ENCODE peak calls at places on chromosome 18, in seven cellular contexts. H is breast epithelium, F is sigmoid colon, J is uterus, D is HCT116, L is prostate gland, N is A549. O is an unnamed sample.

GRCh38 chr18:6781846-6782245 is 52.3 kb downstream of the ARHGAP28 start:
- DNase-seq in H (no peak), D (no peak), L (no peak), N (no peak), J (peak), F (no peak), O (no peak)

GRCh38 chr18:26736301-26736700 is 129.2 kb downstream of the AQP4 start:
- DNase-seq in F (no peak), H (no peak), J (no peak), L (no peak), D (no peak), N (no peak), O (no peak)

GRCh38 chr18:62868645-62869044 is 153.3 kb downstream of the PHLPP1 start:
- DNase-seq in N (no peak), H (no peak), D (no peak), L (no peak), F (no peak), J (no peak), O (no peak)

GRCh38 chr18:63850010-63850409 is 37.5 kb upstream of the SERPINB2 start:
- DNase-seq in J (no peak), F (no peak), H (no peak), D (peak), L (peak), N (peak), O (no peak)

GRCh38 chr18:62942578-62942977 is 227.2 kb downstream of the PHLPP1 start:
- DNase-seq in L (no peak), H (no peak), F (no peak), D (no peak), N (no peak), J (no peak), O (no peak)

GRCh38 chr18:64710105-64710861 is 561.4 kb upstream of the LINC00305 start:
- DNase-seq in H (no peak), F (no peak), L (no peak), D (no peak), N (no peak), J (no peak), O (no peak)

GRCh38 chr18:68472701-68473295 is 242.1 kb downstream of the TMX3 start:
- DNase-seq in H (no peak), D (no peak), J (no peak), L (no peak), N (no peak), F (no peak), O (no peak)

GRCh38 chr18:78830826-78831225 is 148.8 kb upstream of the SALL3 start:
- DNase-seq in J (no peak), N (no peak), D (no peak), L (no peak), F (no peak), H (no peak), O (no peak)

GRCh38 chr18:33583901-33584300 is 5.9 kb downstream of the ASXL3 start:
- DNase-seq in D (no peak), F (no peak), L (no peak), N (no peak), H (no peak), J (no peak), O (no peak)

GRCh38 chr18:35267809-35268208 is 22.2 kb downstream of the ZSCAN30 start:
- DNase-seq in H (no peak), D (no peak), F (peak), L (no peak), N (no peak), J (no peak), O (no peak)

GRCh38 chr18:8771930-8772329 is 66.6 kb downstream of the MTCL1 start:
- DNase-seq in N (no peak), L (no peak), F (peak), J (no peak), D (no peak), H (no peak), O (no peak)

GRCh38 chr18:26003391-26003790 is 87.0 kb downstream of the SS18 start:
- DNase-seq in J (no peak), F (no peak), N (no peak), H (no peak), L (peak), D (no peak), O (peak)

GRCh38 chr18:26089247-26090129 is 925 bp downstream of the SS18 start:
- DNase-seq in J (no peak), N (peak), D (no peak), L (peak), H (no peak), F (no peak), O (peak)

GRCh38 chr18:78565240-78565639 is 414.4 kb upstream of the SALL3 start:
- DNase-seq in L (no peak), J (no peak), H (no peak), F (no peak), D (no peak), N (no peak), O (no peak)

GRCh38 chr18:63869374-63869773 is 18.1 kb upstream of the SERPINB2 start:
- DNase-seq in F (no peak), J (no peak), N (no peak), D (no peak), H (no peak), L (no peak), O (no peak)

GRCh38 chr18:63101811-63102210 is 217.8 kb downstream of the BCL2 start:
- DNase-seq in D (no peak), L (no peak), H (no peak), N (no peak), J (no peak), F (no peak), O (no peak)

GRCh38 chr18:56645415-56646016 is 5.6 kb upstream of the WDR7 start:
- DNase-seq in J (no peak), L (no peak), F (no peak), N (peak), H (no peak), D (peak), O (peak)

GRCh38 chr18:59272971-59273935 is at the start of gene RAX:
- DNase-seq in F (no peak), L (no peak), H (no peak), N (peak), J (no peak), D (no peak), O (peak)

GRCh38 chr18:37665346-37665745 is 99.7 kb upstream of the CELF4 start:
- DNase-seq in L (peak), F (no peak), D (no peak), N (no peak), H (no peak), J (no peak), O (no peak)

GRCh38 chr18:26813043-26813442 is 52.5 kb downstream of the AQP4 start:
- DNase-seq in F (no peak), J (peak), H (no peak), D (peak), N (peak), L (peak), O (peak)

GRCh38 chr18:76494541-76495403 is at the start of gene ZNF516:
- DNase-seq in F (no peak), N (no peak), D (no peak), L (no peak), J (peak), H (no peak), O (peak)

GRCh38 chr18:7872569-7872968 is 305.5 kb downstream of the PTPRM start:
- DNase-seq in J (no peak), H (no peak), L (no peak), D (peak), F (no peak), N (peak), O (no peak)

GRCh38 chr18:77203071-77203470 is 46.6 kb upstream of the GALR1 start:
- DNase-seq in F (no peak), H (no peak), N (no peak), L (no peak), J (no peak), D (no peak), O (no peak)

GRCh38 chr18:24530630-24531111 is 70.2 kb downstream of the HRH4 start:
- DNase-seq in F (no peak), J (no peak), L (no peak), N (peak), D (peak), H (no peak), O (no peak)

GRCh38 chr18:50632895-50633515 is 73.1 kb downstream of the MAPK4 start:
- DNase-seq in D (no peak), N (no peak), F (peak), L (no peak), J (no peak), H (no peak), O (no peak)

GRCh38 chr18:40006553-40007073 is 1948.4 kb upstream of the PIK3C3 start:
- DNase-seq in J (no peak), H (no peak), N (no peak), L (no peak), D (no peak), F (no peak), O (no peak)

GRCh38 chr18:32381761-32382160 is 88.9 kb downstream of the GAREM1 start:
- DNase-seq in H (no peak), D (no peak), L (no peak), F (no peak), J (no peak), N (no peak), O (no peak)

GRCh38 chr18:850960-851359 is 38.9 kb upstream of the YES1 start:
- DNase-seq in N (no peak), H (no peak), J (no peak), D (no peak), L (no peak), F (no peak), O (no peak)

GRCh38 chr18:840080-840408 is 28.0 kb upstream of the YES1 start:
- DNase-seq in F (no peak), H (no peak), L (no peak), J (no peak), N (no peak), D (no peak), O (no peak)

GRCh38 chr18:848062-848795 is 36.2 kb upstream of the YES1 start:
- DNase-seq in J (no peak), N (peak), D (no peak), L (no peak), H (no peak), F (no peak), O (no peak)

GRCh38 chr18:841647-842370 is 29.8 kb upstream of the YES1 start:
- DNase-seq in D (no peak), J (no peak), L (no peak), F (no peak), N (no peak), H (no peak), O (peak)

GRCh38 chr18:845152-845819 is 33.2 kb upstream of the YES1 start:
- DNase-seq in H (no peak), F (no peak), L (no peak), N (peak), J (peak), D (peak), O (no peak)
- TF ChIP-seq POLR2A in H (no peak), F (no peak), L (no peak), N (no peak), J (no peak), D (no peak), O (no peak)

GRCh38 chr18:58231930-58232329 is 187.9 kb downstream of the NEDD4L start:
- DNase-seq in H (no peak), F (no peak), J (no peak), N (no peak), L (no peak), D (no peak), O (peak)
- TF ChIP-seq POLR2A in H (no peak), F (no peak), J (no peak), N (no peak), L (no peak), D (no peak), O (no peak)

GRCh38 chr18:12657048-12657848 is 659 bp downstream of the SPIRE1 start:
- DNase-seq in N (peak), J (peak), D (no peak), H (no peak), F (peak), L (peak), O (peak)

GRCh38 chr18:12656671-12657047 is 1.2 kb downstream of the SPIRE1 start:
- DNase-seq in F (no peak), L (no peak), N (no peak), D (no peak), H (no peak), J (no peak), O (no peak)

GRCh38 chr18:12659904-12660605 is 2.1 kb upstream of the SPIRE1 start:
- DNase-seq in J (peak), L (peak), D (peak), F (no peak), N (peak), H (no peak), O (peak)

GRCh38 chr18:12654971-12655370 is 2.9 kb downstream of the SPIRE1 start:
- DNase-seq in D (no peak), F (no peak), J (no peak), H (no peak), L (no peak), N (no peak), O (no peak)

GRCh38 chr18:12657849-12658829 is at the start of gene SPIRE1:
- DNase-seq in J (peak), N (peak), F (peak), L (peak), D (no peak), H (peak), O (peak)
- TF ChIP-seq POLR2A in J (peak), N (peak), F (no peak), L (peak), D (peak), H (no peak), O (no peak)

GRCh38 chr18:45974088-45974536 is 7.0 kb upstream of the EPG5 start:
- DNase-seq in F (no peak), J (peak), N (peak), L (peak), H (no peak), D (peak), O (peak)
- TF ChIP-seq POLR2A in F (no peak), J (no peak), N (no peak), L (no peak), H (no peak), D (no peak), O (no peak)

GRCh38 chr18:80033181-80034067 is 810 bp upstream of the RBFA start:
- DNase-seq in N (peak), D (no peak), J (peak), L (peak), F (peak), H (peak), O (peak)
- TF ChIP-seq POLR2A in N (peak), D (no peak), J (peak), L (peak), F (peak), H (no peak), O (no peak)

GRCh38 chr18:48034651-48035555 is 104.4 kb upstream of the SMAD2 start:
- DNase-seq in L (no peak), H (peak), J (no peak), N (no peak), D (no peak), F (peak), O (no peak)
- TF ChIP-seq POLR2A in L (no peak), H (no peak), J (no peak), N (no peak), D (no peak), F (no peak), O (no peak)

DNA sequence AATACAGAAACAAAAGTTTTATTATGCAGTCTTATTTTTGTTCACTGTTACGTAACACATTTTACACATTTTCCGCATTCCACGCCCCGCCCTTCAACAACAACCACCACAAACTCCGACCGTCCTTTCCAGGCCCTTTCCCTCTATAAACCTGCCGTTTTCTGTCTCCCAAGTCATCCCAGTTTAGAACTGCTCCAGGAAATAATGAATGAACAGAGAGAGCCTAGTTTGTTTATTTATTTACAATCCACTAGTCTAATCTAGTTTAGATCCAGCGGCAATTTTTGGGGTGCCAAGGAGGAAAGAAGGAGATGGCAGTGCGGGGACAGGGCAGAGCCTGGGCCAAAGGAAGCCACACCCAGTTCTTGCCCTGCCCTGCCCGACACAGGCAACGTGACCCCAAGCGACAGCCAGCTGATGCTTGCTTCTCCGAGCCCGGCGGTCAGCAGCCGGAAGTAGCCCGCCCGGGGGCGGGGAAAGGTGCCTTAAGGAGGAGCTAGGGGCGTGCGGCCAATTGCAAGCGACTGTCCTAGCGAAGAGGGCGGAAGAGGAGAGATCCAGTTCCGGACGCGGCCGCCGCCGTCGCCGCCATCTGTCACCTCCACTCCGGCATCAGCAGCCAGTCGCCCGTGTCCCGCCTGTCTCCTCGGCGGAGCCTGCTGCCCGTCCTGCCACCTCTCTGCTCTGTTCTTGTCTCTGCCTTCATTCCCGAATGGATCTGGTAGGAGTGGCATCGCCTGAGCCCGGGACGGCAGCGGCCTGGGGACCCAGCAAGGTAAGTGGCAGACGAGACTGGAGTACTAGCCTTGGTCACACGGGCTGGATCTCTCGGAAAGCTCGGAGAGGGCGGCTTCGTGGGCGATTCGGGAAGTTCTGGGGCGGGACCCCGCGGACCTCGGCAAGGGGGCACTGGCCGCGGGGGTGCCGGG is at the start of gene RIOK3:
- DNase-seq in N (peak), D (peak), F (peak), H (peak), J (peak), L (peak), O (peak)
- TF ChIP-seq POLR2A in N (peak), D (peak), F (peak), H (peak), J (peak), L (peak), O (peak)

DNA sequence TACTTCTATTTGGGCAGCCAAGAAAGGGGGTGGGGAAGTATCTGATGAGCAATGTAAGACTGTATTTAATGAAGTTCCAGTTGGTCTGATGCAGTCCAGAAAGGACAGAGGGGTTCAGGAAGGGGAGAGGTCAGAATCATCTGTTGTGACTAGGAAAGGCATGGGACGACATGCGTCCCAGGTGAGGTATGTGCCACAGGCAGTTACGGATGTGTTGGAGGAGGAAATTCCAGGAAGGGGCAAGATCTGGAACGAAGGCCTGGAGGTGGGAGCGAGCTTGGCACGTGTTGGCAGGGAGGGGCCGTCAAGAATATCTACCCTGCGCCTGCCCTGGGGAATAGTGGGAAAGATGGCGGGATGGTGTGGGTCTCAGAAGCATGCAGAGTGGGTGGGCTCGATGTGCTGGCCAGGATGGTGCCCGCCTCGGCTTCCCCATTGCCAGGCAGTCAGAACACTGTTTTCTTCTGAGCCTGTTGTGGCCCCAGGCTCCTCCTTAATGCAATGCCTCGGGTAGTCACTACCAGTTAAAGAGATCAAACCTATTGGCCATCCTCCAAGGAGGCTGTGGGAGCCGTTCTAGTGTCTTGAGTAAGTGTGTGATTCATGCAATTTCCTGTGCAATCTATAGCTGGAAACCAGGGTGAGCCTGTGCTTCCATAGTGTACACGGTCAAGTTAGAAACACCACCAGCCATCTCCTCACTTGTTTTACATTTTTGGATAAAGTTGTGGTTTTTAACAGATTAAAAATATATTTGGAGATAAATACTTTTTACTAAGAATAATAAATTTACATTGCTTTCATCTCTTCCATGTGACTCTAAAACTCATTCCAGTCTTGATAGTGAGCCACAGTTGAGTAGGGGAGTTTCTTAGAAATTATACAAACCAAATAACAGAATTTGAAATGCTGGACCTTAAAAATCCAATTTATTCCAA is 57.6 kb upstream of the TXNDC2 start:
- DNase-seq in D (peak), H (no peak), L (no peak), F (peak), J (peak), N (peak), O (peak)
- TF ChIP-seq POLR2A in D (peak), H (no peak), L (no peak), F (no peak), J (no peak), N (no peak), O (no peak)

GRCh38 chr18:28158083-28158581 is 18.8 kb downstream of the CDH2 start:
- DNase-seq in L (no peak), J (no peak), H (no peak), N (no peak), D (no peak), F (no peak), O (no peak)
- TF ChIP-seq POLR2A in L (no peak), J (no peak), H (no peak), N (no peak), D (no peak), F (no peak), O (no peak)

O was measured in erythroblast.